ENCODE peak calls at places on chromosome 21, in ten cellular contexts. O is tibial nerve; K is HFF-Myc; H is heart left ventricle; C is fibroblast of the aortic adventitia; X is aorta; M is A549; Y is lower leg skin; Z is cardiac muscle cell; G is CD8-positive, alpha-beta memory T cell. N is an unnamed sample.

GRCh38 chr21:41564871-41565281 is 56.9 kb upstream of the TMPRSS2 start:
- DNase-seq in O (no peak), K (peak), H (no peak), C (peak), X (no peak), M (no peak), Y (no peak), Z (peak), G (no peak), N (no peak)

GRCh38 chr21:21740207-21740606 is 742.0 kb downstream of the NCAM2 start:
- DNase-seq in O (no peak), K (no peak), H (no peak), C (peak), X (no peak), M (no peak), Y (no peak), Z (no peak), G (no peak), N (no peak)

GRCh38 chr21:36245649-36246048 is 74.3 kb upstream of the MORC3 start:
- DNase-seq in O (no peak), K (no peak), H (no peak), C (no peak), X (no peak), M (no peak), Y (no peak), Z (no peak), G (no peak), N (peak)

GRCh38 chr21:23463365-23463764 is 2143.9 kb downstream of the MRPL39 start:
- DNase-seq in O (no peak), K (no peak), H (no peak), C (no peak), X (no peak), M (no peak), Y (no peak), Z (no peak), G (no peak), N (peak)

GRCh38 chr21:17931080-17931479 is 111.9 kb upstream of the C21orf91 start:
- DNase-seq in O (no peak), K (no peak), H (no peak), C (no peak), X (no peak), M (no peak), Y (no peak), Z (no peak), G (no peak), N (peak)

GRCh38 chr21:27362249-27362648 is 395.4 kb upstream of the ADAMTS5 start:
- DNase-seq in O (no peak), K (no peak), H (no peak), C (peak), X (no peak), M (no peak), Y (no peak), Z (peak), G (no peak), N (no peak)

GRCh38 chr21:37063433-37063832 is 9.4 kb downstream of the PIGP start:
- DNase-seq in O (no peak), K (no peak), H (no peak), C (no peak), X (no peak), M (no peak), Y (no peak), Z (no peak), G (no peak), N (no peak)

GRCh38 chr21:31557956-31558838 is 101.3 kb upstream of the SOD1 start:
- DNase-seq in O (no peak), K (no peak), H (no peak), C (no peak), X (peak), M (no peak), Y (peak), Z (peak), G (peak), N (no peak)

GRCh38 chr21:31624181-31624580 is 35.3 kb upstream of the SOD1 start:
- DNase-seq in O (no peak), K (no peak), H (no peak), C (no peak), X (no peak), M (no peak), Y (no peak), Z (no peak), G (no peak), N (no peak)

GRCh38 chr21:26686278-26686677 is 113.2 kb upstream of the CYYR1 start:
- DNase-seq in O (no peak), K (peak), H (no peak), C (peak), X (no peak), M (peak), Y (no peak), Z (peak), G (no peak), N (peak)

GRCh38 chr21:39694750-39695149 is 50.2 kb upstream of the IGSF5 start:
- DNase-seq in O (no peak), K (no peak), H (no peak), C (no peak), X (no peak), M (no peak), Y (no peak), Z (no peak), G (no peak), N (no peak)

GRCh38 chr21:31157756-31158155 is 119.5 kb upstream of the KRTAP19-8 start:
- DNase-seq in O (no peak), K (no peak), H (no peak), C (no peak), X (no peak), M (no peak), Y (no peak), Z (no peak), G (no peak), N (no peak)

GRCh38 chr21:26422138-26422537 is 150.9 kb downstream of the CYYR1 start:
- DNase-seq in O (no peak), K (no peak), H (no peak), C (no peak), X (no peak), M (no peak), Y (no peak), Z (no peak), G (no peak), N (no peak)

GRCh38 chr21:36156815-36157670 is at the start of gene DOP1B:
- DNase-seq in O (no peak), K (no peak), H (no peak), C (no peak), X (no peak), M (peak), Y (peak), Z (no peak), G (peak), N (peak)

GRCh38 chr21:31201548-31201947 is 142.5 kb downstream of the TIAM1 start:
- DNase-seq in O (peak), K (no peak), H (no peak), C (peak), X (no peak), M (no peak), Y (no peak), Z (peak), G (no peak), N (peak)

GRCh38 chr21:16424331-16424749 is 694.6 kb downstream of the USP25 start:
- DNase-seq in O (no peak), K (no peak), H (no peak), C (peak), X (no peak), M (no peak), Y (no peak), Z (peak), G (no peak), N (no peak)

GRCh38 chr21:16196521-16197208 is 466.9 kb downstream of the USP25 start:
- DNase-seq in O (no peak), K (no peak), H (no peak), C (peak), X (no peak), M (no peak), Y (no peak), Z (peak), G (no peak), N (no peak)

GRCh38 chr21:41152149-41152548 is 15.8 kb upstream of the BACE2 start:
- DNase-seq in O (no peak), K (no peak), H (no peak), C (no peak), X (no peak), M (no peak), Y (no peak), Z (no peak), G (no peak), N (no peak)

GRCh38 chr21:43970551-43970950 is 41.6 kb upstream of the TRAPPC10 start:
- DNase-seq in O (no peak), K (no peak), H (no peak), C (no peak), X (no peak), M (no peak), Y (no peak), Z (no peak), G (no peak), N (no peak)

GRCh38 chr21:31172328-31172727 is 134.1 kb upstream of the KRTAP19-8 start:
- DNase-seq in O (no peak), K (no peak), H (no peak), C (no peak), X (no peak), M (no peak), Y (no peak), Z (no peak), G (no peak), N (no peak)

GRCh38 chr21:44291078-44291935 is 5.6 kb downstream of the AIRE start:
- DNase-seq in O (no peak), K (no peak), H (peak), C (no peak), X (no peak), M (no peak), Y (no peak), Z (no peak), G (no peak), N (no peak)

GRCh38 chr21:26655466-26655865 is 82.4 kb upstream of the CYYR1 start:
- DNase-seq in O (no peak), K (no peak), H (no peak), C (no peak), X (no peak), M (no peak), Y (no peak), Z (no peak), G (no peak), N (no peak)

GRCh38 chr21:36981049-36981391 is 14.6 kb upstream of the HLCS start:
- DNase-seq in O (no peak), K (no peak), H (no peak), C (no peak), X (no peak), M (no peak), Y (no peak), Z (no peak), G (no peak), N (no peak)

GRCh38 chr21:17730782-17731181 is 88.4 kb downstream of the C21orf91 start:
- DNase-seq in O (no peak), K (no peak), H (no peak), C (no peak), X (no peak), M (no peak), Y (no peak), Z (no peak), G (no peak), N (no peak)

GRCh38 chr21:41149199-41149598 is 18.8 kb upstream of the BACE2 start:
- DNase-seq in O (no peak), K (no peak), H (no peak), C (no peak), X (no peak), M (no peak), Y (no peak), Z (no peak), G (no peak), N (no peak)

GRCh38 chr21:21831036-21831435 is 832.8 kb downstream of the NCAM2 start:
- DNase-seq in O (no peak), K (no peak), H (no peak), C (no peak), X (peak), M (no peak), Y (peak), Z (no peak), G (no peak), N (no peak)

GRCh38 chr21:32414579-32415358 is 2.3 kb downstream of the EVA1C start:
- DNase-seq in O (no peak), K (no peak), H (no peak), C (peak), X (no peak), M (no peak), Y (no peak), Z (peak), G (no peak), N (no peak)

GRCh38 chr21:29904359-29905282 is 35.2 kb downstream of the GRIK1 start:
- DNase-seq in O (no peak), K (no peak), H (no peak), C (peak), X (no peak), M (no peak), Y (no peak), Z (no peak), G (no peak), N (no peak)

GRCh38 chr21:22791986-22792560 is 1793.9 kb downstream of the NCAM2 start:
- DNase-seq in O (no peak), K (peak), H (no peak), C (peak), X (no peak), M (peak), Y (no peak), Z (peak), G (no peak), N (peak)

GRCh38 chr21:40841524-40842196 is 5.3 kb downstream of the DSCAM start:
- DNase-seq in O (no peak), K (no peak), H (no peak), C (no peak), X (no peak), M (peak), Y (no peak), Z (no peak), G (no peak), N (no peak)

GRCh38 chr21:18298228-18298627 is 53.6 kb downstream of the CHODL start:
- DNase-seq in O (no peak), K (no peak), H (no peak), C (no peak), X (no peak), M (no peak), Y (no peak), Z (no peak), G (no peak), N (no peak)

GRCh38 chr21:40556442-40556968 is 290.5 kb downstream of the DSCAM start:
- DNase-seq in O (no peak), K (no peak), H (no peak), C (no peak), X (no peak), M (no peak), Y (no peak), Z (no peak), G (no peak), N (no peak)

GRCh38 chr21:17711896-17712295 is 99.2 kb upstream of the BTG3 start:
- DNase-seq in O (no peak), K (no peak), H (no peak), C (no peak), X (no peak), M (no peak), Y (no peak), Z (no peak), G (no peak), N (no peak)

GRCh38 chr21:45295576-45296365 is 8.1 kb upstream of the POFUT2 start:
- DNase-seq in O (peak), K (no peak), H (no peak), C (no peak), X (no peak), M (no peak), Y (peak), Z (no peak), G (no peak), N (no peak)

GRCh38 chr21:45294509-45295291 is 7.0 kb upstream of the POFUT2 start:
- DNase-seq in O (peak), K (peak), H (peak), C (peak), X (peak), M (no peak), Y (peak), Z (peak), G (no peak), N (no peak)

GRCh38 chr21:45297869-45298268 is 10.2 kb upstream of the POFUT2 start:
- DNase-seq in O (peak), K (no peak), H (no peak), C (no peak), X (no peak), M (no peak), Y (peak), Z (no peak), G (no peak), N (no peak)

GRCh38 chr21:45297329-45297728 is 9.6 kb upstream of the POFUT2 start:
- DNase-seq in O (peak), K (no peak), H (no peak), C (no peak), X (no peak), M (no peak), Y (no peak), Z (no peak), G (no peak), N (no peak)

DNA sequence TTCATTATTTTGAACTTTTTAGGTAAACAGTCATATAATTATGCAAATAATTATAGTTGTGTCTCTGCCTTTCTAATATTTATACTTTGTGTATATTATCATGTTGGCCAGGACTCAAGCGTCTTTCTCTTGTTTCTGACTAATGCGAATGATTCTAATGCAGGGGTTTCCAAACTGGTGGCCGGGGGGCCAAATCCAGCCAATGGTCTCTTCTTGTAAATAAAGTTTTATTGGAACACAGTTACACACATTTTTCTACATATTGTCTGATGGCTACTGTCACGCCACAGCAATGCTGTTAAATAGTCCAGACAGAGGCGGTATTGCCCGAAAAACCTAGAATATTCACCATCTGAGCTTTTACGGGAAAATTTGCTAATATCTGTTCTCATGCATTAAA is 8.9 kb upstream of the POFUT2 start:
- DNase-seq in O (no peak), K (no peak), H (no peak), C (no peak), X (no peak), M (no peak), Y (no peak), Z (no peak), G (no peak), N (no peak)
- H3K4me3 ChIP-seq in O (no peak), K (no peak), H (no peak), C (no peak), X (no peak), M (no peak), Y (no peak), Z (no peak), G (no peak), N (no peak)

DNA sequence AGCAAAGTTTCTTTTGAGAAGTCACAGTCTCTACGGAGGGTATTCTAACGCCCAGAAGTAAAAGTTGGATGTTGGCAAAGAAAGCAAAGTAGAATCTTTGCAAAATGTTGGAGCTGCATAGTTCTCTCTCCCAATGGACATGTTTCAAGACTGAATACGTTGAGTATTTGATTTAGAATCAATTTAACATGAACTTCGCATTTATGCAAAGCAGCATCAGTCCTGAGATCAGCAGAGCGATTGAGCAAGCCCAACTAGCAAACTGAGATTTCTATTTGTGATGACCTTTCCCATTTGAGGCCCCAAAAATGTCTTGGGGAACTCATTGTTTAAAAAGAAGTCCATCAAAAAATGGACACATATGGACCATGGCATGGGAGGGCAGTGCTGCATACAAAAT is 8.0 kb downstream of the RUNX1 start:
- DNase-seq in O (no peak), K (no peak), H (no peak), C (no peak), X (no peak), M (no peak), Y (peak), Z (no peak), G (no peak), N (peak)
- H3K4me3 ChIP-seq in O (no peak), K (no peak), H (no peak), C (no peak), X (no peak), M (no peak), Y (no peak), Z (no peak), G (peak), N (peak)

DNA sequence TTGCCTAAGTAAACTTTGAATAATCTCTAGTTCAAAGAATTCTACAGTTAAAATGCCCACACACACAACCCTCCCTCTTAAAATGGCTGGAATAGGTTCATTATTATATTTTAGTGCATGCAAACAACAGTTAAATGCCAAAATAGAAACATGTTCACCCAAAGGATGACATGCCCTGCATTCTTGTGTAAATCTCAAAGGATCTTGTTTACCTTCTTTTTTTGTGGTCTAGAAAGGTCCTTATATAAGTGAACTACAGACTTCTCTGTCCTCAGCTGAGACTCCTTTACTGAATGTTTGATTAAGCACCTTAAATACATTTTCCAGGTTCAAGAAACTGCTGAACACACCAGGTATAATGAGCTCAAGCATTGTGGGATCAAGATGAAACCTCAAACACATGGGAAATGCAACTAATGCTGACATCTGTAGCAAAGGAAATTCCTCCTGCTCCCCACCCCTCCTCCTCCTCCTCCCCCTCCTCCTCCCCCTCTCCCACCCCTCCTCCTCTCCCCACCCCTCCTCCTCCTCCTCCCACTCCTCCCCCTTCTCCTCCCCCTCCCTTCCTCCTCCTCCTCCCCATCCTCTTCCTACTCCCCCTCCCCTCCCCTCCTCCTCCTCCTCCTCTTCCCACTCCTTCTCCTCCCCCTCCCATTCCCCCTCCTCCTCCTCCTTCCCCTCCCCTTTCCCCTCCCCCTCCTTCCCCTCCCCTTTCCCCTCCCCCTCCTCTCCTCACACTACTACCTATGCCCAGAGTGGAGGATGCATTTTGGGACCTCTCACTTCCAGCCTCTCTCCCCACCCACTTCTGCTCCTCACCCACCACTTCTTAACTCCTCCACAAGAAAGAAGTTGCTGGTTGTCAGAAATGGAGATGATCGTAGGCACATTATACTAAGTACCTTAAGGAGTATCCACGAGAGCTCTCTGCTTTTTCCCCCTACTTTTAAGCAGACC is 233.9 kb downstream of the MRPL39 start:
- DNase-seq in O (no peak), K (no peak), H (no peak), C (no peak), X (no peak), M (no peak), Y (no peak), Z (no peak), G (no peak), N (no peak)
- H3K4me3 ChIP-seq in O (no peak), K (no peak), H (no peak), C (no peak), X (no peak), M (no peak), Y (no peak), Z (no peak), G (no peak), N (no peak)

GRCh38 chr21:15140321-15141019 is 75.7 kb upstream of the NRIP1 start:
- DNase-seq in O (no peak), K (no peak), H (no peak), C (no peak), X (no peak), M (peak), Y (no peak), Z (peak), G (no peak), N (no peak)

GRCh38 chr21:15135867-15136629 is 71.2 kb upstream of the NRIP1 start:
- DNase-seq in O (no peak), K (no peak), H (no peak), C (no peak), X (no peak), M (no peak), Y (no peak), Z (no peak), G (no peak), N (no peak)

GRCh38 chr21:15139881-15140280 is 75.1 kb upstream of the NRIP1 start:
- DNase-seq in O (no peak), K (no peak), H (no peak), C (no peak), X (no peak), M (no peak), Y (no peak), Z (no peak), G (no peak), N (no peak)

GRCh38 chr21:15141236-15141970 is 76.6 kb upstream of the NRIP1 start:
- DNase-seq in O (no peak), K (no peak), H (no peak), C (no peak), X (no peak), M (peak), Y (no peak), Z (no peak), G (no peak), N (no peak)

GRCh38 chr21:15138475-15138874 is 73.7 kb upstream of the NRIP1 start:
- DNase-seq in O (no peak), K (no peak), H (no peak), C (no peak), X (no peak), M (no peak), Y (no peak), Z (no peak), G (no peak), N (no peak)
- H3K4me3 ChIP-seq in O (no peak), K (no peak), H (no peak), C (no peak), X (no peak), M (no peak), Y (no peak), Z (no peak), G (no peak), N (no peak)

GRCh38 chr21:28783641-28784185 is 209.0 kb downstream of the LTN1 start:
- DNase-seq in O (no peak), K (no peak), H (peak), C (no peak), X (no peak), M (no peak), Y (no peak), Z (no peak), G (no peak), N (no peak)
- H3K4me3 ChIP-seq in O (no peak), K (no peak), H (no peak), C (no peak), X (no peak), M (no peak), Y (no peak), Z (no peak), G (no peak), N (no peak)